ENCODE peak calls at places on chromosome 9, in eight cellular contexts. T is hepatocyte; I is mammary epithelial cell; Y is lower lobe of right lung; R is uterus; P is heart left ventricle; C is naive thymus-derived CD4-positive, alpha-beta T cell; V is HCT116. X is an unnamed sample. For H3K4me1, the result is how much of the 10 kb centered on the place peaks cover.

GRCh38 chr9:126403451-126403850 is 76.8 kb downstream of the MVB12B start:
- DNase-seq in T (no peak), I (no peak), Y (no peak), R (no peak), P (no peak), C (no peak), V (no peak), X (no peak)

GRCh38 chr9:77933019-77933418 is 98.6 kb downstream of the GNAQ start:
- DNase-seq in T (no peak), I (peak), Y (no peak), R (no peak), P (no peak), C (no peak), V (no peak), X (no peak)

GRCh38 chr9:127158995-127159801 is 36.8 kb upstream of the ANGPTL2 start:
- DNase-seq in T (peak), I (peak), Y (no peak), R (peak), P (peak), C (no peak), V (peak), X (peak)

GRCh38 chr9:74824654-74825053 is 63.1 kb downstream of the TRPM6 start:
- DNase-seq in T (no peak), I (peak), Y (no peak), R (no peak), P (peak), C (no peak), V (no peak), X (peak)

GRCh38 chr9:137114220-137114612 is 317 bp downstream of the DPP7 start:
- DNase-seq in T (no peak), I (no peak), Y (peak), R (no peak), P (no peak), C (no peak), V (no peak), X (no peak)

GRCh38 chr9:136844766-136845464 is 2.6 kb downstream of the AJM1 start:
- DNase-seq in T (no peak), I (no peak), Y (no peak), R (no peak), P (no peak), C (no peak), V (no peak), X (no peak)

GRCh38 chr9:5626727-5627634 is 1.9 kb upstream of the RIC1 start:
- DNase-seq in T (peak), I (peak), Y (no peak), R (peak), P (peak), C (peak), V (no peak), X (peak)

GRCh38 chr9:126860077-126860756 is at the start of gene ZBTB34:
- DNase-seq in T (peak), I (peak), Y (peak), R (peak), P (peak), C (peak), V (peak), X (peak)

GRCh38 chr9:12703996-12704395 is 10.8 kb downstream of the TYRP1 start:
- DNase-seq in T (no peak), I (no peak), Y (no peak), R (no peak), P (no peak), C (no peak), V (no peak), X (no peak)

GRCh38 chr9:126499911-126500599 is 113.7 kb upstream of the LMX1B start:
- DNase-seq in T (no peak), I (no peak), Y (peak), R (no peak), P (no peak), C (no peak), V (no peak), X (no peak)

GRCh38 chr9:16530669-16531461 is 339.6 kb downstream of the BNC2 start:
- DNase-seq in T (peak), I (peak), Y (peak), R (peak), P (no peak), C (no peak), V (no peak), X (no peak)
- H3K4me3 ChIP-seq in T (no peak), I (no peak), Y (no peak), R (no peak), P (no peak), C (no peak), V (no peak), X (no peak)

DNA sequence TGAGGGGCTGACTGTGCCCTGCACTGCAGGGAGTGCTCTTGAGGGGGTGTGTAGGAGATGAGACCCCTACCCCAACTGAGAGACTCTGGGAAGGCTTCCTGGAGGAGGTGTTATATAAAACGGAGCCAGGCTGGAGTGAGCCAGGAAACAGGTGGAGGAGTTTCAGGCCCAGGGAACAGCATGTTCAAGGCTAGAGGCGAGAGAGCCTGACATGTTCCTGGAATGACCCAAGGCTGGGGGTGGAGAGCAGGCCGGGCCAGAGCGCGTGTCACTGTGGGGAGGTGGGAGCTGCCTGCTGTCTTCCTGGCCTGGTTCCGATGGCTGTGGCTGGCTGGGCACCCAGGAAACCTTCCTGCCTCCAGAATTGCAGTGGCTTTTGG is 48.7 kb downstream of the RXRA start:
- DNase-seq in T (no peak), I (no peak), Y (peak), R (peak), P (no peak), C (no peak), V (no peak), X (no peak)
- H3K4me1 ChIP-seq in T (under half), I (half or more), Y (half or more), R (half or more), P (half or more), C (under half), V (under half), X (under half)

DNA sequence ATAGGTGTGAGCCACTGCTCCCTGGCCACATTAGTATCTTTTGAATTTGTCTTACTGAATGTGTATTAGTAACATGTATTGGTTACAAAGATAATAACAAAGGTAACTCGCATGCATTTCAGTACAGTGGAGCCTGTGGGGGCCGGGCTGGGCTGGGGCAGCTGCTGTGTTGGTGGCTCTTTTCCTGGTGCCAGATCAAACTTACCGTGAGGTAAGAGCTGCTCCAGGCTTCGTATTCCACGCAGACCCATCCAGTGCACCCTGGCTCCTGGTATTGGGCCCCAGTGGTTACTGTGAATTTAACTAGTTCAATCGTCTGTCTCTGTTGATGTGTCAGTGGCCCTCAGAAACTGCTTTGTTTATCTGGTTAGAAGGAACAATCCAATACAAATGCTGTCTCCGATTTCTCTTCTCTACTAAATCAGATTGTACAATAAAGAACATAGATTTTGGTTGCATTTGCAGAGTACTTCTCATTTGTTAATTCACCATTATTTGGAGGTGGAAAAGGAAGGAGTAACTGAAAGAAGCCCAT is 15.6 kb downstream of the PRRC2B start:
- DNase-seq in T (no peak), I (no peak), Y (no peak), R (no peak), P (no peak), C (no peak), V (no peak), X (no peak)
- H3K4me3 ChIP-seq in T (no peak), I (no peak), Y (no peak), R (no peak), P (no peak), C (peak), V (no peak), X (no peak)

GRCh38 chr9:27487128-27487527 is 37.0 kb upstream of the IFNK start:
- DNase-seq in T (peak), I (no peak), Y (no peak), R (no peak), P (no peak), C (no peak), V (no peak), X (no peak)
- H3K4me1 ChIP-seq in T (under half), I (under half), Y (under half), R (under half), P (under half), C (under half), V (under half), X (under half)

DNA sequence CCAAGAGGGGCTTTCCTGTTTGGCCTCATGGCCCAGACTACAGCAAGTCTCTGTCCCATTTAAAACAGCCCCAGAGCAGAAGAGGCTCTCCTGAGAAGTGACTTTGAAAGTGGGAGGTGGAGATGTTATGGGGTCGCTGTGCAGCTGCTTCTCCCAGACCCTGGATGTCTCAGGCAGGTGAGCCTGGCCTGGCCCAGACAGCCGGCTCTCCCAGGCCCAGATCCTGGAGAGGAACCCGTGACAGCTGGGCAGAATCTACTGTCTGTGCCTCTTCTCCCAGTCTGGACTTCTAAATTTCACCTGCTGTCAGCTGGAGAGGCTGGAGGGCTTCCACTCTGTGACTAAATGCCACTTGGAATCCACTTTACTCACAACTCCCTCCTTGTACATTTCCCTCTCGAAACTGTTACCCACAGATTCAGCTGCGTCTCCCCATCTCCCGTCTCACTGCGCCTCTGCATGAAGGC is 20.5 kb downstream of the FAM78A start:
- DNase-seq in T (no peak), I (no peak), Y (no peak), R (no peak), P (no peak), C (no peak), V (no peak), X (no peak)
- H3K4me3 ChIP-seq in T (no peak), I (no peak), Y (peak), R (no peak), P (no peak), C (peak), V (no peak), X (peak)

DNA sequence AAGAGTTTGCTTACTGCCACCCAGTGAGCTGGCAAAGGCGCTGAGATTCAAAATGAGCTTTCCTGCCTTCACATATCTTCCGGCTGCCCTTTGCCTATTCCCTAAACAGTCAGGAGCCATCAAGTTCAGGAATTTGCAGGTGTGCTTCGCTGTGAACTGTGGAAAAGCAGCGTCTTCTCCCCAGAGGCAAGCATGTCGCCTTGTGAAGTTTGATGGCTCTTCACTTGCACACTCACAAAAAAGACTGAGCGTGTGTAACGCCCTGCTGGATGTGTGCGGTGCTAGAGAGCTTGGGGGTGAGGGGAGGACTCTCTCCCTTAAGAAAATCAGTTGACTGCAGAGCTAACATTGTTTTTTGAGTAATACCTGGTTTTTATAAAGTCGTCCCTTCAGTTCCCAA is 288.7 kb downstream of the DOCK8 start:
- DNase-seq in T (no peak), I (no peak), Y (no peak), R (no peak), P (no peak), C (peak), V (no peak), X (peak)
- H3K4me1 ChIP-seq in T (under half), I (under half), Y (under half), R (under half), P (under half), C (under half), V (under half), X (under half)

GRCh38 chr9:124853605-124854143 is 414 bp downstream of the WDR38 start:
- DNase-seq in T (no peak), I (no peak), Y (no peak), R (no peak), P (no peak), C (no peak), V (no peak), X (no peak)
- H3K4me3 ChIP-seq in T (peak), I (peak), Y (peak), R (peak), P (peak), C (no peak), V (peak), X (peak)

GRCh38 chr9:16154570-16155078 is 601.8 kb downstream of the CCDC171 start:
- DNase-seq in T (peak), I (no peak), Y (no peak), R (no peak), P (no peak), C (no peak), V (no peak), X (no peak)
- H3K4me1 ChIP-seq in T (under half), I (under half), Y (under half), R (under half), P (under half), C (under half), V (under half), X (under half)

DNA sequence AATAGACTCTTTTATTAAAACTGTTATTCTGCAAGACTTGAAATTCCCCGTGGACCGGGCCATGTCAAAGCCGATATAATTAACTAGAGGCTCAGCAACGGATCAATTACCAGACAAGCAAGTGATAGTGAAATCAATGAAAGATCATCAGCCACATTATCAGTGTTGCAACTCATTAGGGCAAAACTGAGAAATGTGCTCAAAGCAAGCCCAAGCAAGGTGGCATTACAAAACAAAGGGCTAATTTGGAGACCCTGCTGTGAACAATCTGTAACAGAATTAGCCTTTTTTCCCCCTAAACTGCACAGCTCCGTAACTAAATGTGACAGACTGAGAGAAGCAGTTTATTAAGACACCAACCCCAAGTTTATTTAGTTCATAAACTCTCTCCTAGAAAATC is 140.3 kb downstream of the BNC2 start:
- DNase-seq in T (no peak), I (no peak), Y (no peak), R (no peak), P (no peak), C (no peak), V (no peak), X (no peak)
- H3K4me3 ChIP-seq in T (no peak), I (no peak), Y (no peak), R (no peak), P (no peak), C (no peak), V (no peak), X (no peak)

GRCh38 chr9:132630116-132630515 is 39.7 kb downstream of the DDX31 start:
- DNase-seq in T (no peak), I (no peak), Y (no peak), R (no peak), P (no peak), C (no peak), V (no peak), X (no peak)
- H3K4me1 ChIP-seq in T (under half), I (under half), Y (under half), R (under half), P (under half), C (under half), V (under half), X (under half)